ENCODE peak calls at places on chromosomes 13 and 19, in four cellular contexts. D is epithelial cell of esophagus, Z is germinal center, W is brain pericyte. F is an unnamed sample.

GRCh38 chr13:75505966-75506365 is 24.0 kb upstream of the TBC1D4 start:
- DNase-seq in D (no peak), Z (no peak), W (no peak), F (no peak)

GRCh38 chr19:39563408-39563807 is 23.4 kb upstream of the EID2 start:
- DNase-seq in D (peak), Z (no peak), W (no peak), F (no peak)

GRCh38 chr13:24083722-24084421 is 76.6 kb upstream of the SPATA13 start:
- DNase-seq in D (no peak), Z (no peak), W (no peak), F (no peak)

GRCh38 chr13:25916119-25916518 is 135.7 kb downstream of the SHISA2 start:
- DNase-seq in D (no peak), Z (no peak), W (no peak), F (no peak)

GRCh38 chr19:33420821-33421220 is 47.3 kb downstream of the CEBPG start:
- DNase-seq in D (no peak), Z (no peak), W (no peak), F (no peak)

GRCh38 chr13:19597523-19597922 is 35.9 kb upstream of the MPHOSPH8 start:
- DNase-seq in D (peak), Z (no peak), W (no peak), F (peak)

GRCh38 chr13:98315466-98315865 is 138.4 kb upstream of the RNF113B start:
- DNase-seq in D (no peak), Z (no peak), W (no peak), F (no peak)

GRCh38 chr19:35566738-35567137 is 3.3 kb upstream of the ATP4A start:
- DNase-seq in D (no peak), Z (no peak), W (no peak), F (no peak)

GRCh38 chr13:92976657-92977056 is 249.9 kb upstream of the GPC6 start:
- DNase-seq in D (no peak), Z (no peak), W (no peak), F (no peak)

GRCh38 chr13:102799544-102800144 is 725 bp downstream of the BIVM start:
- DNase-seq in D (no peak), Z (peak), W (no peak), F (peak)

GRCh38 chr19:55452381-55453325 is 8.8 kb downstream of the ISOC2 start:
- DNase-seq in D (peak), Z (no peak), W (no peak), F (peak)

GRCh38 chr19:10158485-10158884 is 36.3 kb downstream of the DNMT1 start:
- DNase-seq in D (no peak), Z (no peak), W (no peak), F (no peak)

GRCh38 chr13:84997858-84998257 is 801.4 kb downstream of the SLITRK6 start:
- DNase-seq in D (no peak), Z (no peak), W (no peak), F (no peak)

GRCh38 chr13:113990321-113990837 is 16.5 kb upstream of the C13orf46 start:
- DNase-seq in D (no peak), Z (no peak), W (no peak), F (no peak)

GRCh38 chr13:33874871-33875270 is 56.9 kb downstream of the RFC3 start:
- DNase-seq in D (no peak), Z (no peak), W (no peak), F (no peak)

GRCh38 chr13:44052843-44053607 is 173.3 kb downstream of the LACC1 start:
- DNase-seq in D (peak), Z (no peak), W (no peak), F (no peak)

GRCh38 chr19:49590971-49591730 is at the start of gene PRR12:
- DNase-seq in D (peak), Z (peak), W (no peak), F (peak)

GRCh38 chr13:67143544-67144115 is 86.5 kb downstream of the PCDH9 start:
- DNase-seq in D (no peak), Z (no peak), W (no peak), F (no peak)

GRCh38 chr13:109157275-109157674 is 527.9 kb downstream of the MYO16 start:
- DNase-seq in D (peak), Z (no peak), W (no peak), F (no peak)

GRCh38 chr13:111876506-111876905 is 190.4 kb upstream of the SOX1 start:
- DNase-seq in D (no peak), Z (no peak), W (no peak), F (no peak)

GRCh38 chr13:24063281-24063851 is 97.2 kb upstream of the SPATA13 start:
- DNase-seq in D (no peak), Z (no peak), W (no peak), F (no peak)